ENCODE peak calls at places on chromosome 19, in seven cellular contexts. X, S, P, A, V, O and G are unnamed samples.

GRCh38 chr19:2547721-2548120 is 71.8 kb downstream of the GADD45B start:
- DNase-seq in X (no peak), S (no peak), P (no peak), A (no peak), V (no peak), O (no peak), G (no peak)

GRCh38 chr19:18233224-18233825 is 7.1 kb upstream of the PDE4C start:
- DNase-seq in X (peak), S (peak), P (peak), A (no peak), V (peak), O (no peak), G (peak)

GRCh38 chr19:4374451-4375163 is 25.7 kb downstream of the SH3GL1 start:
- DNase-seq in X (peak), S (no peak), P (no peak), A (peak), V (no peak), O (peak), G (peak)

GRCh38 chr19:12757544-12758274 is 6.1 kb downstream of the BEST2 start:
- DNase-seq in X (peak), S (peak), P (peak), A (peak), V (peak), O (peak), G (peak)

GRCh38 chr19:28351761-28352160 is 861.2 kb downstream of the UQCRFS1 start:
- DNase-seq in X (peak), S (no peak), P (no peak), A (peak), V (no peak), O (peak), G (peak)

GRCh38 chr19:1806184-1807029 is 5.7 kb downstream of the ATP8B3 start:
- DNase-seq in X (no peak), S (no peak), P (no peak), A (no peak), V (no peak), O (no peak), G (no peak)

GRCh38 chr19:58228584-58229254 is at the start of gene ZNF544:
- DNase-seq in X (peak), S (peak), P (no peak), A (peak), V (peak), O (peak), G (peak)

GRCh38 chr19:30167206-30167903 is 204.8 kb upstream of the ZNF536 start:
- DNase-seq in X (no peak), S (no peak), P (no peak), A (no peak), V (no peak), O (no peak), G (no peak)

GRCh38 chr19:29858000-29858596 is 46.3 kb downstream of the CCNE1 start:
- DNase-seq in X (no peak), S (no peak), P (no peak), A (no peak), V (no peak), O (no peak), G (no peak)

GRCh38 chr19:49716154-49716553 is 25.2 kb downstream of the CPT1C start:
- DNase-seq in X (no peak), S (no peak), P (no peak), A (no peak), V (no peak), O (no peak), G (no peak)

GRCh38 chr19:13796301-13797057 is 1.2 kb downstream of the ZSWIM4 start:
- DNase-seq in X (peak), S (no peak), P (no peak), A (peak), V (no peak), O (peak), G (peak)